ENCODE peak calls at places on chromosomes 2 and 18, in ten cellular contexts. X is AG10803, S is GM20000, M is fibroblast of pulmonary artery, W is heart left ventricle, C is OCI-LY7, Q is GM06990, F is glutamatergic neuron, R is bronchial epithelial cell, H is AG09319. Z is an unnamed sample.

GRCh38 chr2:219645631-219646527 is 18.4 kb downstream of the SLC4A3 start:
- DNase-seq in S (no peak), C (no peak), F (no peak), R (peak; percentile 74), M (peak; percentile 79), X (peak; percentile 84), Q (no peak), W (peak; percentile 52), H (peak; percentile 20), Z (peak; percentile 45)

GRCh38 chr2:424306-425172 is 136.6 kb upstream of the ALKAL2 start:
- DNase-seq in F (no peak), X (no peak), R (peak; percentile 33), M (no peak), Q (no peak), C (no peak), W (no peak), H (no peak), S (no peak), Z (no peak)

GRCh38 chr2:234191819-234192407 is 141.4 kb downstream of the SPP2 start:
- DNase-seq in S (no peak), F (no peak), X (no peak), W (no peak), C (peak; percentile 2), H (no peak), M (peak; percentile 38), Q (no peak), R (peak; percentile 80), Z (no peak)

GRCh38 chr18:3305354-3305762 is 43.4 kb downstream of the MYL12B start:
- DNase-seq in R (peak; percentile 99), Q (no peak), S (no peak), H (peak; percentile 78), C (no peak), X (peak; percentile 95), M (peak; percentile 98), F (no peak), W (no peak), Z (peak; percentile 89)

GRCh38 chr2:102505290-102505689 is 32.3 kb downstream of the SLC9A4 start:
- DNase-seq in C (no peak), W (no peak), X (no peak), M (no peak), F (no peak), R (peak; percentile 75), H (no peak), S (no peak), Q (no peak), Z (no peak)

GRCh38 chr2:46380038-46380940 is 83.1 kb downstream of the EPAS1 start:
- DNase-seq in C (no peak), R (no peak), M (no peak), S (no peak), X (no peak), H (no peak), W (no peak), F (no peak), Q (no peak), Z (no peak)

GRCh38 chr2:20619624-20620024 is 31.3 kb downstream of the HS1BP3 start:
- DNase-seq in C (no peak), S (no peak), W (peak; percentile 91), F (peak; percentile 14), H (no peak), R (no peak), Q (no peak), X (no peak), M (no peak), Z (no peak)

GRCh38 chr18:31040982-31041345 is 1.6 kb downstream of the DSC3 start:
- DNase-seq in F (peak; percentile 30), H (no peak), Q (no peak), X (no peak), W (no peak), M (peak; percentile 60), S (peak; percentile 13), C (no peak), R (peak; percentile 44), Z (no peak)

GRCh38 chr2:191218292-191218898 is 26.8 kb upstream of the MYO1B start:
- DNase-seq in C (peak; percentile 57), S (peak; percentile 12), F (peak; percentile 75), H (no peak), R (peak; percentile 84), Q (no peak), M (peak; percentile 89), W (peak; percentile 35), X (peak; percentile 71), Z (no peak)

DNA sequence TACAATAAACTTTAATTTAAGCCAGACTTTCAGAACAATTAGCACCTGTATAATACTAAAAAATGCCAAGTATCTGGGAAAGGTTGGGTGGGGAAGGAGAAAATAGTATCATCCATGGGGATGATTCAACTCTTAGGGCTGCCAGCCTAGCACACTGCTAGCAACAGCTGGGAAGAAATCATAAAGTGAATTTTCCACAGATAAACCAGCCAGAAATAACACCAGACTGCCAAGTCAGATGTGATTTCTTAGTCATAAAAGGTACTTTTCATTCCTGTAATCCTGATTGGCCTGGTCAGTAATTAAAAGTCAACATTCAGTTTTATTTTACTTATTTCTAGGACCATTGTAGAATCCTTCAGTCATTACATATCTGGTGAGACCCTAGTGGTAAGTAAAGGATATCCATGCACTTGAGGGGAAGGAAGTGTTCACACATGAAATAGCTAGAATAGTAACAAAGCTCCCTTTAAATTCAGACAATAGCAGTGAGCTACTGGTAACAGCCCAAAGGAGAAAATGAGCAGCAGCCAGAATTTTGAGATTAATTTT is 59.4 kb downstream of the LIMS1 start:
- DNase-seq in M (peak; percentile 83), F (no peak), C (no peak), X (peak; percentile 95), W (no peak), S (no peak), Q (no peak), R (peak; percentile 87), H (no peak), Z (peak; percentile 81)
- TF ChIP-seq CTCF in M (peak; percentile 17), F (no peak), C (peak; percentile 41), X (peak; percentile 30), W (no peak), S (no peak), Q (no peak), R (no peak), H (peak; percentile 4), Z (peak; percentile 3)

GRCh38 chr2:65638438-65638837 is 206.0 kb upstream of the SPRED2 start:
- DNase-seq in M (no peak), W (no peak), C (no peak), Q (no peak), H (no peak), F (no peak), R (no peak), S (no peak), X (no peak), Z (no peak)
- TF ChIP-seq CTCF in M (peak; percentile 5), W (peak; percentile 10), C (peak; percentile 47), Q (peak; percentile 24), H (no peak), F (peak; percentile 21), R (no peak), S (no peak), X (peak; percentile 32), Z (no peak)

GRCh38 chr2:209391776-209392401 is 32.0 kb upstream of the MAP2 start:
- DNase-seq in W (no peak), F (no peak), S (no peak), X (peak; percentile 53), C (no peak), Q (no peak), M (peak; percentile 73), H (no peak), R (peak; percentile 78), Z (peak; percentile 12)
- TF ChIP-seq CTCF in W (no peak), F (no peak), S (no peak), X (no peak), C (no peak), Q (no peak), M (no peak), H (no peak), R (no peak), Z (no peak)

DNA sequence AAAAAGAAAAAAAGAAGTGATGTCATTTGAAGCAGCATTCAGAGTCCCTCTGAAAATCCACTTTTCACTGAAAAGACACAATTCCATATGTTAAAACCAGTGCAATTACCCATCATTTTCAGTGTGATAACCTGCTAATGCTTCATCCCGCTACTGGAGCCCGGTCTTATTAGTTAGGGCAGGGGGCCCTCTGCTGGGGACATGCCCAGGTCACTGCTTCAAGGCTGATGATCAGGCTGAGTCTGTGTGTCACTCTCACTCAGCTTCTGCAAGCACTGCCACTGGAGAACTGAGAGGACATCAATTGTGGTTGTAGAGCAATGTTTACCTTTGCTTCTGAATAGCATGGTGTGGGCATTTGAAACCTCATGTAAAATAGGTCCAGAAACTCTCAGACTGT is 49.1 kb upstream of the NXPH2 start:
- DNase-seq in Q (no peak), W (no peak), M (peak; percentile 24), F (peak; percentile 78), H (no peak), S (peak; percentile 22), X (no peak), C (peak; percentile 37), R (peak; percentile 22), Z (no peak)
- TF ChIP-seq CTCF in Q (peak; percentile 55), W (peak; percentile 35), M (peak; percentile 22), F (no peak), H (no peak), S (peak; percentile 27), X (peak; percentile 17), C (peak; percentile 64), R (peak; percentile 45), Z (no peak)

DNA sequence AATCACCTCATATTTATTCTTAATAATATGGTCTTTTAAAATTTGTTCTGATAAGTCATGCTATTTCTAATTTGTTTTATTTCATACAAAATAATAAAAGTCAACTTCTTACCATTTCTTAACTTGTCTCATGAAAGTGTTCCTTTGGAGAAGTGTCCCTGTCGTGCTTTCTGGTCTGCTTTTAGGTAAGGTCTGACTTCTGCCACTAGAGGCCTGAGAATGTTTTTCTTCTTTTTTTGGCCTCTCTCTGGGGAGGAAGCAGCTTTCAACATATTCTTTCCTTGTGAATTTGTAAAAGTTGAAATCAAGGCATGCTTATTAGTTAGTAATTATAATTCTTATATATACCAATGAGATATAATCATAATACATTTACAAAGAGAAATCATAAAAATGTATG is 39.4 kb downstream of the MAP2 start:
- DNase-seq in X (no peak), Q (no peak), M (no peak), W (no peak), R (no peak), F (no peak), S (no peak), C (no peak), H (no peak), Z (no peak)
- TF ChIP-seq CTCF in X (peak; percentile 24), Q (peak; percentile 29), M (peak; percentile 45), W (peak; percentile 50), R (no peak), F (peak; percentile 35), S (no peak), C (peak; percentile 33), H (no peak), Z (no peak)

GRCh38 chr2:143852748-143853147 is 667.2 kb downstream of the ZEB2 start:
- DNase-seq in F (peak; percentile 43), X (no peak), W (no peak), Q (no peak), H (no peak), M (no peak), C (peak; percentile 29), S (no peak), R (no peak), Z (no peak)
- TF ChIP-seq CTCF in F (no peak), X (no peak), W (no peak), Q (no peak), H (no peak), M (no peak), C (peak; percentile 51), S (no peak), R (no peak), Z (no peak)

GRCh38 chr2:68750592-68751396 is 16.2 kb downstream of the ARHGAP25 start:
- DNase-seq in C (no peak), W (no peak), X (no peak), Q (no peak), F (no peak), S (no peak), M (no peak), R (no peak), H (no peak), Z (no peak)
- TF ChIP-seq CTCF in C (no peak), W (no peak), X (no peak), Q (no peak), F (no peak), S (no peak), M (no peak), R (no peak), H (no peak), Z (no peak)